ENCODE peak calls at places on chromosomes 2 and 18, in seven cellular contexts. O is occipital lobe, X is IMR-90, C is tibial artery, Z is astrocyte of the hippocampus, N is endothelial cell, W is osteocyte. E is an unnamed sample.

GRCh38 chr2:187435078-187435477 is 13.0 kb downstream of the CALCRL start:
- DNase-seq in O (no peak), X (no peak), C (no peak), Z (no peak), N (no peak), W (no peak), E (no peak)

GRCh38 chr2:24925815-24926214 is 5.8 kb upstream of the ADCY3 start:
- DNase-seq in O (no peak), X (no peak), C (no peak), Z (no peak), N (no peak), W (no peak), E (no peak)

GRCh38 chr2:86368181-86368824 is 30.9 kb upstream of the REEP1 start:
- DNase-seq in O (no peak), X (peak; percentile 39), C (no peak), Z (peak; percentile 61), N (peak; percentile 66), W (no peak), E (peak; percentile 70)

GRCh38 chr2:9213477-9214051 is 7.0 kb downstream of the ASAP2 start:
- DNase-seq in O (no peak), X (no peak), C (no peak), Z (no peak), N (no peak), W (peak; percentile 76), E (no peak)

GRCh38 chr2:31286230-31286629 is 52.3 kb downstream of the EHD3 start:
- DNase-seq in O (no peak), X (no peak), C (no peak), Z (no peak), N (no peak), W (no peak), E (no peak)

GRCh38 chr2:136057023-136057801 is 60.7 kb downstream of the CXCR4 start:
- DNase-seq in O (no peak), X (no peak), C (no peak), Z (no peak), N (no peak), W (no peak), E (no peak)

GRCh38 chr2:222904557-222905258 is 43.9 kb downstream of the ACSL3 start:
- DNase-seq in O (no peak), X (peak; percentile 97), C (no peak), Z (peak; percentile 89), N (no peak), W (no peak), E (no peak)

GRCh38 chr18:48161201-48161910 is 230.9 kb upstream of the SMAD2 start:
- DNase-seq in O (peak; percentile 80), X (peak; percentile 5), C (peak; percentile 80), Z (peak; percentile 88), N (peak; percentile 80), W (peak; percentile 95), E (peak; percentile 90)

GRCh38 chr2:26504002-26504401 is 26.1 kb upstream of the OTOF start:
- DNase-seq in O (no peak), X (no peak), C (no peak), Z (no peak), N (no peak), W (no peak), E (no peak)

E was measured in mucosa of descending colon.